ENCODE peak calls at places on chromosomes 1 and 21, in ten cellular contexts. H, C, W, Y, S, V, O, I, X and L are unnamed samples. For H3K36me3, the result is how much of the 10 kb centered on the place peaks cover.

GRCh38 chr1:181990730-181991129 is 70.8 kb downstream of the ZNF648 start:
- DNase-seq in H (no peak), C (no peak), W (no peak), Y (no peak), S (no peak), V (no peak), O (no peak), I (no peak), X (no peak), L (no peak)

GRCh38 chr1:167065481-167065880 is 24.7 kb downstream of the GPA33 start:
- DNase-seq in H (no peak), C (no peak), W (no peak), Y (no peak), S (no peak), V (no peak), O (no peak), I (no peak), X (no peak), L (no peak)

GRCh38 chr1:36115200-36115669 is 9.8 kb downstream of the COL8A2 start:
- DNase-seq in H (peak), C (no peak), W (peak), Y (no peak), S (no peak), V (peak), O (peak), I (peak), X (no peak), L (no peak)

GRCh38 chr21:43204638-43205037 is 35.8 kb downstream of the CRYAA start:
- DNase-seq in H (no peak), C (no peak), W (no peak), Y (no peak), S (no peak), V (no peak), O (no peak), I (no peak), X (no peak), L (peak)

GRCh38 chr1:7422561-7422960 is 348.5 kb upstream of the VAMP3 start:
- DNase-seq in H (no peak), C (no peak), W (no peak), Y (no peak), S (no peak), V (no peak), O (no peak), I (no peak), X (no peak), L (peak)

GRCh38 chr1:235553063-235553675 is 48.9 kb upstream of the B3GALNT2 start:
- DNase-seq in H (no peak), C (no peak), W (no peak), Y (no peak), S (no peak), V (no peak), O (no peak), I (no peak), X (no peak), L (no peak)

GRCh38 chr1:21818661-21819060 is 6.6 kb downstream of the LDLRAD2 start:
- DNase-seq in H (no peak), C (no peak), W (no peak), Y (no peak), S (peak), V (no peak), O (peak), I (no peak), X (peak), L (no peak)

GRCh38 chr1:202161151-202162048 is 998 bp upstream of the PTPN7 start:
- DNase-seq in H (no peak), C (no peak), W (no peak), Y (no peak), S (no peak), V (no peak), O (no peak), I (no peak), X (no peak), L (no peak)

DNA sequence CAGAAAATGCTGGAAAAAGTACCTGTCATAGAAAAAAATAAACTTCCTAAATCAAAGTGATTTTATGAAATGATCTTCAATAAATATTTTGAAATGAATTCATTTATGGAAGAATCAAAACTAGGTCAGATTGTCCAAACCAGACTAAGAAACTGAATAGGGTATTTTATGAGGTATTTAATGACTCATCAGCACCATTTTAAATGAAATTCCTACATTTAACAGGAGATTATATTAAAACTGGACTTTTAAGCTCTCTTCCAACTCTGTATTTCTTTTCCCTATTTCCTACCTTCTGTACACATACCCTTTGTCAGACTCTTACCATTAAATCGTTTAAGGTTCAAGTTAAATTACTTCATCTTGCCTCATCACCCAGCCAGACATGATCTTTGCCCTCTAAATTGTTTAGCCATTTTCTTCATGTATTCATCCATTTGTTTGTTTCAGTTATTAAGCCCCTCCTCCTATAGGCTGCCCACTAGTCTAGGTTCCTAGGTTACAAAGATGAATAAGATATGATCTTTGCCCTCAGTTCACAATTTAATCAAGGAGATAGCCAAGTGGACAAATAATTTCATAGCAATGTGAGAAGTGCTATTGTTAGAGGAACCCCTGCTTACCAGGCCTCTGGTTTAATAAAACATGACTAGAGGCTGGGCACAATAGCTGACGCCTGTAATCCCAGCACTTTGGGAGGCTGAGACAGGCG is 25.0 kb downstream of the TATDN3 start:
- DNase-seq in H (no peak), C (no peak), W (peak), Y (peak), S (peak), V (no peak), O (peak), I (no peak), X (no peak), L (no peak)
- H3K9ac ChIP-seq in H (no peak), C (no peak), W (no peak), Y (no peak), S (no peak), V (no peak), O (no peak), I (no peak), X (no peak), L (no peak)

GRCh38 chr1:71071720-71072119 is 9.1 kb downstream of the ZRANB2 start:
- DNase-seq in H (no peak), C (no peak), W (no peak), Y (no peak), S (no peak), V (no peak), O (no peak), I (no peak), X (no peak), L (no peak)

GRCh38 chr1:71068325-71069240 is 12.3 kb downstream of the ZRANB2 start:
- DNase-seq in H (no peak), C (no peak), W (no peak), Y (no peak), S (no peak), V (no peak), O (no peak), I (no peak), X (no peak), L (no peak)

GRCh38 chr1:71074681-71075080 is 6.2 kb downstream of the ZRANB2 start:
- DNase-seq in H (no peak), C (no peak), W (no peak), Y (peak), S (no peak), V (no peak), O (peak), I (no peak), X (no peak), L (no peak)

GRCh38 chr1:71072273-71072672 is 8.6 kb downstream of the ZRANB2 start:
- DNase-seq in H (no peak), C (no peak), W (no peak), Y (no peak), S (no peak), V (no peak), O (no peak), I (no peak), X (no peak), L (no peak)
- H3K36me3 ChIP-seq in H (under half), C (under half), W (under half), Y (under half), S (half or more), V (half or more), O (half or more), I (half or more), X (under half), L (half or more)

DNA sequence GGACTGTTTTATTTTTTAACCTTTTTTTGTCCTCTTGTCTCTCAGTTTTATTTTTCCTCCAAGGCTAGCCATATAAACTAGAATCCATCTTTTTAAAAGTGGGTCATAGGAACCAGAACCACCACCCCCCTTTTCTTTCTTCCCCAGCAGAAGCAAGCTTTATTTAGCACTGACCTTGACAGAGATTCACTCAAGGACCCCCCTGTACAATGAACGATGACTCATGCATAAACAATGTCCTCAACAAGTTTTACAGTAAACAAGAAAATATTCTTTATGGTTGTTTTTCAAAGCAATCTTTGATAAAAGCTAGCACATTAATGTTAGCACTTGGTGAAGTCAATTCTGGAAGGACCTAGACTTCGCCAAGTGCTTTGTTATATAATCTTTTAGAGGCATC is 14.1 kb downstream of the PKN2 start:
- DNase-seq in H (peak), C (no peak), W (peak), Y (peak), S (peak), V (no peak), O (no peak), I (no peak), X (peak), L (no peak)
- H3K9ac ChIP-seq in H (no peak), C (no peak), W (no peak), Y (peak), S (no peak), V (no peak), O (no peak), I (no peak), X (no peak), L (no peak)

DNA sequence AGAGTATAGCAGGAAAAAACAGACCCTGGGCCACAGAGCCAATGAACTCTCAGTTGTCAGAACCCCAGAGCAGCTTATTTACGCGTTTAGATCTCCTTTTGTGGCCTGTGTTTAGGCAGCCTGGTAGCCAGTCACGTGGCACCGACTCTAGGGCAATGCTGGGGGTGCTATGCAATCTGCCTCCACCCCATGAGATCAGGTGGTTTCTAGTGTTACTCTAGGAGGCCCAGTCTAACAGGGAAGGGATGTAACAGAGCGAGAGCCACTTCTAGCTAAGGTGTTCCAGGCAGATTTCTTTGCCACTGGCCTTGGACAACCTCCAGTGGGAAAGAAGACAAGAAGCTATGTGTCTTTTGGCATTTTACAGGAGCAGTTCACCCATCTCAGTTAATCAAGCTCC is 12.0 kb upstream of the A3GALT2 start:
- DNase-seq in H (no peak), C (no peak), W (no peak), Y (no peak), S (no peak), V (no peak), O (peak), I (no peak), X (no peak), L (no peak)
- H3K36me3 ChIP-seq in H (under half), C (under half), W (half or more), Y (under half), S (half or more), V (half or more), O (under half), I (half or more), X (under half), L (half or more)

GRCh38 chr1:112462953-112463279 is 45.8 kb upstream of the WNT2B start:
- DNase-seq in H (no peak), C (no peak), W (no peak), Y (no peak), S (no peak), V (no peak), O (no peak), I (no peak), X (no peak), L (no peak)
- H3K9ac ChIP-seq in H (no peak), C (no peak), W (no peak), Y (no peak), S (no peak), V (no peak), O (no peak), I (no peak), X (no peak), L (no peak)

GRCh38 chr1:154962795-154963330 is 1.3 kb upstream of the PYGO2 start:
- DNase-seq in H (no peak), C (no peak), W (no peak), Y (no peak), S (no peak), V (no peak), O (no peak), I (no peak), X (no peak), L (peak)
- H3K36me3 ChIP-seq in H (under half), C (under half), W (half or more), Y (under half), S (under half), V (under half), O (under half), I (under half), X (under half), L (under half)